ENCODE peak calls at places on chromosomes 12 and 14, in eight cellular contexts. W is amygdala, N is RCC 7860, U is T follicular helper cell, X is HFF-Myc, V is HCT116, A is caudate nucleus, I is MV-4-11. B is an unnamed sample.

GRCh38 chr14:91075553-91075952 is 15.1 kb upstream of the RPS6KA5 start:
- DNase-seq in V (no peak), X (no peak), U (no peak), N (no peak), W (no peak), A (no peak), I (no peak), B (no peak)

GRCh38 chr14:67641902-67642749 is 22.4 kb downstream of the ARG2 start:
- DNase-seq in N (no peak), A (no peak), V (no peak), U (no peak), W (no peak), X (no peak), I (no peak), B (no peak)

GRCh38 chr14:55689971-55690871 is 110.2 kb downstream of the KTN1 start:
- DNase-seq in A (no peak), U (no peak), V (no peak), I (no peak), W (no peak), N (no peak), X (no peak), B (no peak)

GRCh38 chr12:32116897-32117296 is 10.2 kb downstream of the BICD1 start:
- DNase-seq in W (no peak), V (no peak), A (no peak), N (peak), I (no peak), X (no peak), U (no peak), B (no peak)

GRCh38 chr12:1812650-1813302 is 7.6 kb upstream of the LRTM2 start:
- DNase-seq in V (no peak), W (no peak), U (no peak), I (peak), N (peak), X (no peak), A (no peak), B (no peak)

GRCh38 chr12:96215933-96216273 is 21.7 kb downstream of the ELK3 start:
- DNase-seq in N (no peak), A (no peak), I (no peak), X (no peak), V (no peak), U (no peak), W (no peak), B (no peak)

GRCh38 chr14:61229475-61229888 is 51.7 kb downstream of the TMEM30B start:
- DNase-seq in A (no peak), U (no peak), W (no peak), X (no peak), I (no peak), N (no peak), V (no peak), B (no peak)

GRCh38 chr14:22300646-22301045 is 288.4 kb downstream of the DAD1 start:
- DNase-seq in N (no peak), V (no peak), U (no peak), W (no peak), A (no peak), X (no peak), I (no peak), B (no peak)

GRCh38 chr12:123388218-123388947 is 4.5 kb downstream of the KMT5A start:
- DNase-seq in N (peak), W (peak), X (no peak), A (peak), I (peak), U (peak), V (no peak), B (peak)

GRCh38 chr12:66829660-66830325 is 150.9 kb upstream of the GRIP1 start:
- DNase-seq in N (no peak), V (no peak), I (no peak), X (no peak), U (no peak), A (no peak), W (no peak), B (no peak)

GRCh38 chr12:28390716-28391452 is 200.6 kb downstream of the CCDC91 start:
- DNase-seq in I (no peak), V (no peak), X (peak), U (no peak), A (no peak), W (no peak), N (no peak), B (no peak)

B was measured in stimulated activated naive B cell treated with anti-CD40 and anti-IgM and Interleukin-4, amounts not matched to agents 10 μg/mL and 1 μg/mL and 100 μg/mL, for 72 hours.